ENCODE peak calls at places on chromosomes 3 and 15, in four cellular contexts. H is amniotic stem cell, Q is cerebellum, S is endothelial cell. F is an unnamed sample.

GRCh38 chr15:100108346-100108745 is 233.4 kb downstream of the ADAMTS17 start:
- DNase-seq in H (no peak), Q (no peak), S (no peak), F (no peak)

GRCh38 chr3:170421758-170422157 is 3.1 kb downstream of the CLDN11 start:
- DNase-seq in H (no peak), Q (no peak), S (no peak), F (no peak)

GRCh38 chr3:171551296-171551695 is 91.1 kb upstream of the TNIK start:
- DNase-seq in H (no peak), Q (no peak), S (no peak), F (no peak)

GRCh38 chr3:156400062-156400461 is 154.9 kb downstream of the SSR3 start:
- DNase-seq in H (no peak), Q (no peak), S (no peak), F (no peak)

GRCh38 chr3:52286777-52287110 is 884 bp upstream of the GLYCTK start:
- DNase-seq in H (no peak), Q (no peak), S (no peak), F (peak; percentile 32)

GRCh38 chr15:39592500-39592899 is 11.6 kb downstream of the THBS1 start:
- DNase-seq in H (no peak), Q (no peak), S (no peak), F (no peak)

GRCh38 chr3:172965256-172965655 is 175.8 kb downstream of the SPATA16 start:
- DNase-seq in H (no peak), Q (no peak), S (no peak), F (no peak)

GRCh38 chr3:66989860-66990696 is 8.0 kb upstream of the KBTBD8 start:
- DNase-seq in H (no peak), Q (no peak), S (no peak), F (peak; percentile 29)

GRCh38 chr3:155960060-155960459 is 89.6 kb downstream of the GMPS start:
- DNase-seq in H (no peak), Q (no peak), S (no peak), F (no peak)

GRCh38 chr3:194014756-194015155 is 121.2 kb upstream of the HES1 start:
- DNase-seq in H (no peak), Q (no peak), S (no peak), F (no peak)

GRCh38 chr3:174229916-174230315 is 629.2 kb upstream of the NAALADL2 start:
- DNase-seq in H (no peak), Q (no peak), S (no peak), F (no peak)

GRCh38 chr15:82108489-82109078 is 62.8 kb upstream of the MEX3B start:
- DNase-seq in H (no peak), Q (no peak), S (peak; percentile 89), F (peak; percentile 13)

GRCh38 chr15:41490355-41490754 is 3.3 kb upstream of the ITPKA start:
- DNase-seq in H (peak; percentile 86), Q (no peak), S (no peak), F (no peak)

GRCh38 chr3:50338989-50339388 is 1.6 kb downstream of the RASSF1 start:
- DNase-seq in H (no peak), Q (no peak), S (no peak), F (no peak)

GRCh38 chr3:10772230-10773161 is 43.5 kb upstream of the SLC6A11 start:
- DNase-seq in H (no peak), Q (no peak), S (peak; percentile 29), F (no peak)

GRCh38 chr15:67758610-67759300 is 66.6 kb upstream of the SKOR1 start:
- DNase-seq in H (no peak), Q (no peak), S (no peak), F (no peak)

GRCh38 chr3:176734146-176734545 is 463.1 kb downstream of the TBL1XR1 start:
- DNase-seq in H (no peak), Q (no peak), S (no peak), F (no peak)

GRCh38 chr3:157155591-157155990 is 4.4 kb downstream of the CCNL1 start:
- DNase-seq in H (no peak), Q (no peak), S (no peak), F (no peak)

GRCh38 chr3:188061133-188061532 is 92.8 kb upstream of the LPP start:
- DNase-seq in H (no peak), Q (no peak), S (no peak), F (no peak)

GRCh38 chr3:186783070-186783730 is at the start of gene EIF4A2:
- DNase-seq in H (peak; percentile 82), Q (peak; percentile 91), S (peak; percentile 92), F (peak; percentile 84)

F was measured in cerebellar cortex.